ENCODE peak calls at places on chromosome 15, in nine cellular contexts. I is A549; R is K562; F is AG04450; B is thoracic aorta; Z is left ventricle myocardium inferior; H is Peyer's patch; W is MM.1S; G is CD8-positive, alpha-beta T cell. E is an unnamed sample.

GRCh38 chr15:74723754-74724334 is 1.5 kb downstream of the CYP1A1 start:
- DNase-seq in I (peak), R (peak), F (no peak), B (no peak), Z (no peak), H (no peak), W (peak), G (no peak), E (no peak)

GRCh38 chr15:81516012-81516411 is 142.0 kb upstream of the TMC3 start:
- DNase-seq in I (no peak), R (no peak), F (no peak), B (no peak), Z (no peak), H (no peak), W (no peak), G (no peak), E (no peak)

GRCh38 chr15:43528542-43529007 is 11.2 kb downstream of the MAP1A start:
- DNase-seq in I (no peak), R (no peak), F (no peak), B (no peak), Z (no peak), H (no peak), W (no peak), G (no peak), E (no peak)

GRCh38 chr15:43095708-43096347 is 10.0 kb downstream of the UBR1 start:
- DNase-seq in I (no peak), R (no peak), F (no peak), B (no peak), Z (no peak), H (no peak), W (no peak), G (no peak), E (no peak)

GRCh38 chr15:60423540-60423939 is 25.8 kb upstream of the ANXA2 start:
- DNase-seq in I (peak), R (no peak), F (peak), B (no peak), Z (no peak), H (no peak), W (peak), G (no peak), E (no peak)

GRCh38 chr15:74384566-74385441 is 17.4 kb upstream of the CYP11A1 start:
- DNase-seq in I (peak), R (no peak), F (no peak), B (no peak), Z (no peak), H (peak), W (peak), G (peak), E (no peak)

GRCh38 chr15:67083135-67083766 is 17.8 kb downstream of the SMAD3 start:
- DNase-seq in I (no peak), R (no peak), F (no peak), B (no peak), Z (no peak), H (peak), W (no peak), G (no peak), E (no peak)

GRCh38 chr15:62559049-62559733 is 394.1 kb upstream of the C2CD4B start:
- DNase-seq in I (no peak), R (no peak), F (no peak), B (no peak), Z (peak), H (no peak), W (no peak), G (no peak), E (no peak)

GRCh38 chr15:60526127-60526616 is 47.2 kb upstream of the ICE2 start:
- DNase-seq in I (no peak), R (no peak), F (no peak), B (no peak), Z (no peak), H (no peak), W (no peak), G (no peak), E (peak)

GRCh38 chr15:39687965-39688364 is 94.7 kb downstream of the FSIP1 start:
- DNase-seq in I (no peak), R (no peak), F (no peak), B (no peak), Z (no peak), H (no peak), W (no peak), G (no peak), E (no peak)

GRCh38 chr15:65550681-65551098 is 20.4 kb downstream of the HACD3 start:
- DNase-seq in I (no peak), R (no peak), F (peak), B (no peak), Z (no peak), H (no peak), W (no peak), G (no peak), E (no peak)

GRCh38 chr15:63211549-63211948 is 22.1 kb downstream of the RAB8B start:
- DNase-seq in I (no peak), R (no peak), F (no peak), B (no peak), Z (no peak), H (no peak), W (no peak), G (no peak), E (no peak)

GRCh38 chr15:70327328-70328136 is 229.8 kb upstream of the TLE3 start:
- DNase-seq in I (no peak), R (no peak), F (no peak), B (no peak), Z (no peak), H (no peak), W (peak), G (no peak), E (no peak)
- H3K4me3 ChIP-seq in I (no peak), R (no peak), F (no peak), B (no peak), Z (no peak), H (no peak), W (no peak), G (no peak), E (no peak)

GRCh38 chr15:25066708-25067107 is 111.9 kb downstream of the SNRPN start:
- DNase-seq in I (no peak), R (no peak), F (no peak), B (no peak), Z (no peak), H (no peak), W (no peak), G (no peak), E (no peak)
- H3K4me3 ChIP-seq in I (no peak), R (no peak), F (no peak), B (no peak), Z (no peak), H (no peak), W (no peak), G (no peak), E (no peak)

GRCh38 chr15:49171790-49172189 is 1.7 kb downstream of the GALK2 start:
- DNase-seq in I (no peak), R (no peak), F (no peak), B (no peak), Z (no peak), H (no peak), W (no peak), G (no peak), E (no peak)
- H3K4me3 ChIP-seq in I (peak), R (peak), F (no peak), B (no peak), Z (no peak), H (no peak), W (no peak), G (no peak), E (no peak)

GRCh38 chr15:99106417-99107220 is 1.7 kb downstream of the SYNM start:
- DNase-seq in I (no peak), R (no peak), F (peak), B (no peak), Z (peak), H (no peak), W (no peak), G (no peak), E (peak)

GRCh38 chr15:99102332-99103235 is 2.3 kb upstream of the SYNM start:
- DNase-seq in I (no peak), R (no peak), F (no peak), B (no peak), Z (no peak), H (no peak), W (no peak), G (no peak), E (no peak)

GRCh38 chr15:99103279-99103678 is 1.6 kb upstream of the SYNM start:
- DNase-seq in I (no peak), R (no peak), F (no peak), B (no peak), Z (no peak), H (no peak), W (no peak), G (no peak), E (no peak)

GRCh38 chr15:99105516-99106341 is 849 bp downstream of the SYNM start:
- DNase-seq in I (peak), R (no peak), F (no peak), B (no peak), Z (peak), H (peak), W (no peak), G (no peak), E (no peak)

GRCh38 chr15:99104788-99105515 is at the start of gene SYNM:
- DNase-seq in I (peak), R (peak), F (no peak), B (no peak), Z (peak), H (peak), W (peak), G (no peak), E (no peak)
- H3K4me3 ChIP-seq in I (peak), R (peak), F (peak), B (peak), Z (peak), H (peak), W (peak), G (no peak), E (peak)

DNA sequence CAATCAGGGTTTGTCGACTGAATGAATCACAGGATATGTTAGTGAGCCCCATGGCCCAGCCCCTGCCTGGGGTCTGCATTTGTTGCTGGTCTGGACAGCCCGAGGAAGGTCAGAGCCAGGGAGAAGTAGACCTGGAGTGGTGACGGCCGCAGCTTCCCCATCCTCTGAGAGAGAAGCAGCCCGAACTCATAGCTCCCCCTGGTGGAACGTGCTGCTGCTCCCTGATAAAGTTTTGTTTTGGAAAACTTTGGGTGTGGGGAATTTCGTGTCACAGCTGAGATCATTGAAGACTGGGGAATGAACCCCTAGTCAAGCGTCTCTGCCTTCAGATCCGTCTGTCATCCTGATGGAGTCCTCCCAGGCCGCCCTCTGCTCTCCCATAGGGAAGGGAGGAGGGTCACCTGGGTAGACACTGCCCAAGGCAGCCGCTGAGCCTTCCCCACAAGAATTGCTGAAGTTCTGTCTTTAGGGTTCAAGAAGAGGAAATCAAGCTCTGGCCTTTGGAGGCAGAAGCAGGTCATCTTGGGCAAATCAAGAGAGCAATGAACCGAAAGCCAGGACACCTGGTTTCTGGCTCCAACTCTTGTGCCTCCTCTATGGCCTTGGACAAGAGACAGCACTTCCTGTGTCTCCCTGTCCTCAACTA is 60.5 kb downstream of the GLDN start:
- DNase-seq in I (peak), R (peak), F (no peak), B (no peak), Z (peak), H (peak), W (no peak), G (no peak), E (no peak)
- H3K4me3 ChIP-seq in I (no peak), R (no peak), F (no peak), B (no peak), Z (no peak), H (no peak), W (no peak), G (no peak), E (no peak)

DNA sequence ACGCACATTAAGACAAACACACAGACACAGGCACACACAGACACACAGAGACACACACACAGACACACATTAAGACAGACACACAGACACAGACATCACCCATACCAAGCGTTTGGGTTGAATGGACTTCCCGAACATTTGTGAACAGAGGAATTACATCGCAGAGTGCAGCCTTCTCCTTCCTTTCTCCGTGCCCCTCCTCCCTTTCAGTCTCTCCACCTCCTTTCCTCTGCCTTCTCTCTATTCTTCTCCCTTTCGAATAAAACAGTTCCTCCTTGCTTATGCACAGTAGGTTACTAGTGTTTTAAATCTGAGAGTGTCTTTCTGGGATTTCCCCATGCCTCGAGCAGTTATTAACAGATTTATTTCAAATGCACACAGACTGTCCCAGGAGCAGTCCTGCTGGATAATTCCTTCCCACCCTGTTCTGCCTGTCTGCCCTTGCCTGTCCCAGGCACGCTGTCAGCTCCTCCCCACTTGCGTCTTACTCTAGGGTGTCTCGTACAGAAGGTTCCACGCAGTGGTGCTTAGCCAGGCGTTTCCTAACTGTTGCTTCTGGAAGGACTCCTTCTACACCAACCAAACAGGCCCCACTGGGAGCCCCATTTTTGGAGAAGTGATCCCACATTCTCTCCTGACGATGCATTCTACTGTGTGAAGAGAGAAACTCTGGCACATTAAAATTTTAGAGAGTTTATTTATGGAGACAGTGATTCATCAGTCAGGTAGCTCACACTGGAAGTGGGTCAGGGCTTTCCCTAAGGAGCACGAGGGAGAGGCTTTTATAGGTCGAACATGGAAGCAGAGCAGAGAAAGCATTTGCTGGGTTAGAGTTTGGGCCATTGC is 163.8 kb downstream of the SV2B start:
- DNase-seq in I (no peak), R (no peak), F (no peak), B (no peak), Z (peak), H (peak), W (no peak), G (no peak), E (no peak)
- H3K4me3 ChIP-seq in I (no peak), R (no peak), F (no peak), B (peak), Z (peak), H (no peak), W (no peak), G (no peak), E (no peak)

GRCh38 chr15:85642693-85643058 is 152.0 kb downstream of the KLHL25 start:
- DNase-seq in I (no peak), R (no peak), F (no peak), B (peak), Z (peak), H (no peak), W (no peak), G (no peak), E (no peak)
- H3K4me3 ChIP-seq in I (no peak), R (no peak), F (no peak), B (peak), Z (peak), H (no peak), W (no peak), G (no peak), E (no peak)

GRCh38 chr15:45646220-45646619 is 11.4 kb downstream of the SQOR start:
- DNase-seq in I (no peak), R (no peak), F (no peak), B (no peak), Z (no peak), H (no peak), W (no peak), G (no peak), E (no peak)

GRCh38 chr15:45641374-45641778 is 6.5 kb downstream of the SQOR start:
- DNase-seq in I (peak), R (no peak), F (peak), B (no peak), Z (no peak), H (peak), W (no peak), G (no peak), E (no peak)

GRCh38 chr15:45645026-45645980 is 10.5 kb downstream of the SQOR start:
- DNase-seq in I (peak), R (no peak), F (no peak), B (no peak), Z (no peak), H (no peak), W (no peak), G (no peak), E (no peak)

GRCh38 chr15:45642203-45642932 is 7.5 kb downstream of the SQOR start:
- DNase-seq in I (no peak), R (no peak), F (peak), B (no peak), Z (no peak), H (no peak), W (no peak), G (no peak), E (no peak)

DNA sequence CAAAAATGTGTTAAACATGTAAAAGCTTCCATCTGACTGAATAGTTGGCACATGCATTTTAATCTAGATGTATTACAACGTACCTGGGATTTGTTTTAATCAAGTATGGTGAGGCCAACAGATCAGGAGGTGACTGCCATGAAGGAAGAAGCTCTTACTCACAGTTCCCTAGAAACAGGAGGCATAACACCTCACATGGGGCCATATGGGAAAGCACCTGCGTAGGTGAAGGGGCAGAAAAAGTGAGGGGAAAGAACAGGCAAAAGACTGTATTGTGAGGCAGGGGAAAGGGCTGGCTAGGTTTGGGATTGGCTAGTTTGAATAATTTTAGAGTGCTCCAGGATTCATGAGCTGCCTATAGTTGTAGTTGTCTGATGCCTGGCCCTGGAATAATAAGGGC is 9.6 kb downstream of the SQOR start:
- DNase-seq in I (no peak), R (no peak), F (no peak), B (no peak), Z (no peak), H (no peak), W (no peak), G (no peak), E (no peak)
- H3K4me3 ChIP-seq in I (no peak), R (no peak), F (no peak), B (no peak), Z (no peak), H (no peak), W (no peak), G (no peak), E (no peak)

GRCh38 chr15:85485956-85486567 is 105.7 kb downstream of the AKAP13 start:
- DNase-seq in I (peak), R (peak), F (peak), B (peak), Z (no peak), H (peak), W (peak), G (peak), E (peak)
- H3K4me3 ChIP-seq in I (no peak), R (no peak), F (no peak), B (no peak), Z (no peak), H (no peak), W (no peak), G (no peak), E (no peak)

GRCh38 chr15:83652606-83653204 is 1.2 kb upstream of the ADAMTSL3 start:
- DNase-seq in I (no peak), R (peak), F (no peak), B (no peak), Z (no peak), H (no peak), W (no peak), G (no peak), E (no peak)
- H3K4me3 ChIP-seq in I (no peak), R (no peak), F (no peak), B (peak), Z (no peak), H (no peak), W (no peak), G (no peak), E (no peak)